ENCODE peak calls at places on chromosomes 2 and 18, in four cellular contexts. B is NCI-H2171 treated with DMSO at 0.1 percent for 48 hours, W is RWPE1, A is tibial artery. Z is an unnamed sample.

GRCh38 chr18:77100751-77101355 is 31.7 kb downstream of the MBP start:
- DNase-seq in B (no peak), W (peak), A (no peak), Z (peak)

GRCh38 chr2:148888003-148888501 is 13.0 kb downstream of the KIF5C start:
- DNase-seq in B (peak), A (no peak), W (no peak), Z (no peak)

GRCh38 chr2:174759381-174760064 is 4.7 kb downstream of the CHRNA1 start:
- DNase-seq in B (no peak), A (no peak), W (no peak), Z (no peak)

GRCh38 chr18:56001576-56001975 is 413.6 kb upstream of the TCF4 start:
- DNase-seq in A (no peak), W (no peak), B (no peak), Z (no peak)

GRCh38 chr2:191386938-191387536 is 141.8 kb downstream of the MYO1B start:
- DNase-seq in A (no peak), W (peak), B (no peak), Z (peak)

GRCh38 chr2:47205576-47206141 is 50.6 kb upstream of the STPG4 start:
- DNase-seq in B (peak), W (no peak), A (no peak), Z (no peak)

GRCh38 chr2:111694690-111695089 is 189.3 kb downstream of the ANAPC1 start:
- DNase-seq in W (no peak), A (peak), B (no peak), Z (no peak)

GRCh38 chr18:75483662-75484061 is 56.2 kb upstream of the SMIM21 start:
- DNase-seq in A (no peak), B (no peak), W (no peak), Z (no peak)

GRCh38 chr2:164934790-164935466 is 20.4 kb downstream of the SLC38A11 start:
- DNase-seq in W (no peak), A (no peak), B (no peak), Z (no peak)

GRCh38 chr2:198371902-198372611 is 567.7 kb downstream of the PLCL1 start:
- DNase-seq in B (no peak), W (no peak), A (no peak), Z (no peak)

GRCh38 chr18:21826196-21826595 is 85.6 kb downstream of the MIB1 start:
- DNase-seq in A (no peak), B (no peak), W (peak), Z (no peak)

GRCh38 chr2:240387669-240388358 is 47.6 kb upstream of the GPC1 start:
- DNase-seq in A (peak), W (peak), B (no peak), Z (peak)

GRCh38 chr2:16425462-16426336 is 239.9 kb downstream of the CYRIA start:
- DNase-seq in A (no peak), B (no peak), W (peak), Z (peak)

GRCh38 chr2:1670636-1671035 is 73.7 kb downstream of the PXDN start:
- DNase-seq in W (no peak), B (no peak), A (no peak), Z (no peak)

GRCh38 chr2:129396980-129397599 is 582.4 kb upstream of the RAB6C start:
- DNase-seq in W (peak), A (no peak), B (peak), Z (peak)

GRCh38 chr2:163157411-163157810 is 318.8 kb upstream of the KCNH7 start:
- DNase-seq in A (no peak), B (no peak), W (no peak), Z (no peak)

GRCh38 chr2:204180671-204181070 is 244.1 kb downstream of the ICOS start:
- DNase-seq in W (no peak), A (no peak), B (peak), Z (no peak)

GRCh38 chr2:239269173-239269865 is 131.5 kb downstream of the HDAC4 start:
- DNase-seq in A (no peak), W (no peak), B (no peak), Z (no peak)

GRCh38 chr2:129748653-129749052 is 230.8 kb upstream of the RAB6C start:
- DNase-seq in B (peak), A (no peak), W (peak), Z (no peak)

GRCh38 chr2:209253544-209253943 is 170.3 kb upstream of the MAP2 start:
- DNase-seq in A (no peak), B (no peak), W (no peak), Z (no peak)

GRCh38 chr2:99420031-99420430 is 69.8 kb downstream of the REV1 start:
- DNase-seq in A (no peak), B (no peak), W (peak), Z (peak)

GRCh38 chr18:12282436-12283039 is 25.5 kb upstream of the TUBB6 start:
- DNase-seq in W (peak), A (no peak), B (no peak), Z (no peak)

GRCh38 chr2:183164111-183165015 is 40.1 kb downstream of the NUP35 start:
- DNase-seq in A (no peak), W (no peak), B (no peak), Z (no peak)

GRCh38 chr2:234590076-234590475 is 93.2 kb upstream of the ARL4C start:
- DNase-seq in B (no peak), A (no peak), W (no peak), Z (no peak)

GRCh38 chr2:241884951-241885700 is 15.6 kb downstream of the RTP5 start:
- DNase-seq in B (no peak), W (no peak), A (no peak), Z (no peak)

GRCh38 chr2:1517786-1518500 is 104.7 kb downstream of the TPO start:
- DNase-seq in W (no peak), A (no peak), B (peak), Z (no peak)

GRCh38 chr18:42620585-42620984 is 494.9 kb downstream of the RIT2 start:
- DNase-seq in B (no peak), W (no peak), A (no peak), Z (no peak)

GRCh38 chr2:28342081-28342967 is 50.3 kb upstream of the FOSL2 start:
- DNase-seq in B (no peak), W (no peak), A (peak), Z (no peak)

GRCh38 chr2:157173740-157174184 is 83.7 kb upstream of the GALNT5 start:
- DNase-seq in B (peak), W (peak), A (no peak), Z (peak)

GRCh38 chr2:205734436-205734835 is 52.1 kb downstream of the NRP2 start:
- DNase-seq in A (no peak), W (peak), B (peak), Z (peak)

GRCh38 chr2:22826658-22827165 is 558.3 kb upstream of the KLHL29 start:
- DNase-seq in A (no peak), B (peak), W (no peak), Z (no peak)

GRCh38 chr2:26670171-26670570 is 22.4 kb upstream of the KCNK3 start:
- DNase-seq in A (no peak), B (no peak), W (no peak), Z (no peak)

GRCh38 chr2:161077367-161078210 is 82.6 kb upstream of the TANK start:
- DNase-seq in A (peak), B (no peak), W (no peak), Z (no peak)

GRCh38 chr2:232901711-232902578 is 31.9 kb downstream of the SNORC start:
- DNase-seq in B (no peak), W (peak), A (no peak), Z (peak)

GRCh38 chr2:129619471-129619870 is 360.0 kb upstream of the RAB6C start:
- DNase-seq in W (no peak), A (no peak), B (peak), Z (no peak)